ENCODE peak calls at places on chromosomes 12 and 14, in eight cellular contexts. W is stomach, O is A549, N is adrenal gland, S is uterus, V is NB4, I is IMR-90, J is esophagus muscularis mucosa. L is an unnamed sample.

GRCh38 chr12:45762185-45763110 is 32.9 kb downstream of the ARID2 start:
- DNase-seq in W (no peak), O (peak), N (no peak), S (no peak), V (peak), I (peak), J (no peak), L (no peak)

GRCh38 chr12:16347391-16348298 is at the start of gene MGST1:
- DNase-seq in W (peak), O (peak), N (peak), S (peak), V (peak), I (peak), J (no peak), L (peak)

GRCh38 chr14:91318911-91319310 is 74.4 kb upstream of the GPR68 start:
- DNase-seq in W (no peak), O (no peak), N (no peak), S (no peak), V (no peak), I (no peak), J (no peak), L (no peak)

GRCh38 chr12:117189725-117190209 is 503 bp downstream of the FBXO21 start:
- DNase-seq in W (peak), O (peak), N (peak), S (peak), V (peak), I (peak), J (no peak), L (no peak)

GRCh38 chr14:63504628-63505027 is 38.5 kb downstream of the PPP2R5E start:
- DNase-seq in W (no peak), O (peak), N (no peak), S (no peak), V (no peak), I (peak), J (no peak), L (no peak)

GRCh38 chr12:11555195-11555594 is 94.3 kb upstream of the ETV6 start:
- DNase-seq in W (no peak), O (no peak), N (no peak), S (no peak), V (no peak), I (no peak), J (no peak), L (no peak)

GRCh38 chr12:117527480-117527857 is 166.0 kb upstream of the NOS1 start:
- DNase-seq in W (no peak), O (no peak), N (no peak), S (no peak), V (no peak), I (no peak), J (no peak), L (no peak)

GRCh38 chr12:16325426-16325825 is 22.0 kb upstream of the MGST1 start:
- DNase-seq in W (peak), O (no peak), N (no peak), S (no peak), V (no peak), I (no peak), J (no peak), L (no peak)

GRCh38 chr14:101763941-101764709 is 2.6 kb downstream of the PPP2R5C start:
- DNase-seq in W (no peak), O (no peak), N (no peak), S (no peak), V (no peak), I (no peak), J (peak), L (no peak)

GRCh38 chr12:93275589-93275988 is 102.1 kb upstream of the NUDT4 start:
- DNase-seq in W (no peak), O (no peak), N (no peak), S (no peak), V (no peak), I (no peak), J (no peak), L (no peak)

DNA sequence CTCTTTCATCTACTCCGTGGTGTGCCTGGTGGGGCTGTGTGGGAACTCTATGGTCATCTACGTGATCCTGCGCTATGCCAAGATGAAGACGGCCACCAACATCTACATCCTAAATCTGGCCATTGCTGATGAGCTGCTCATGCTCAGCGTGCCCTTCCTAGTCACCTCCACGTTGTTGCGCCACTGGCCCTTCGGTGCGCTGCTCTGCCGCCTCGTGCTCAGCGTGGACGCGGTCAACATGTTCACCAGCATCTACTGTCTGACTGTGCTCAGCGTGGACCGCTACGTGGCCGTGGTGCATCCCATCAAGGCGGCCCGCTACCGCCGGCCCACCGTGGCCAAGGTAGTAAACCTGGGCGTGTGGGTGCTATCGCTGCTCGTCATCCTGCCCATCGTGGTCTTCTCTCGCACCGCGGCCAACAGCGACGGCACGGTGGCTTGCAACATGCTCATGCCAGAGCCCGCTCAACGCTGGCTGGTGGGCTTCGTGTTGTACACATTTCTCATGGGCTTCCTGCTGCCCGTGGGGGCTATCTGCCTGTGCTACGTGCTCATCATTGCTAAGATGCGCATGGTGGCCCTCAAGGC is 2.0 kb downstream of the SSTR1 start:
- DNase-seq in W (peak), O (no peak), N (no peak), S (no peak), V (no peak), I (no peak), J (no peak), L (no peak)
- H3K4me3 ChIP-seq in W (peak), O (no peak), N (no peak), S (peak), V (no peak), I (peak), J (peak), L (no peak)

DNA sequence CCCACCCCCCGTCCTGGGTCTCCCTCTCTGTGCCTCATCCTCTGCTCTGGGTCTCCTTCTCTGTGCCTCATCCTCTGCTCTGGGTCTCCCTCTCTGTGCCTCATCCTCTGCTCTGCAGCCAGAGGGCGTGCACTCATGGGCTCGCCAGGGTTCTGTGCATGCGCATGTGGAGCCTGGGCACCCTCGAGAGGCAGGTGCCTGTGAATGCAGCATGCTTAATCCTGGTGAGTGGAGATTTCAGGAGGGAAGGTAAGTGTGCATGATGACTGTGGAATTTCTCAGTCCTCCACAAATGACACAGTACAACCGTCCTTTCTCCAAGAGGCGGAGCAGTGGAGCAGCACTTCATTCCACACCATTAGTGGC is 65.2 kb downstream of the EP400 start:
- DNase-seq in W (no peak), O (no peak), N (no peak), S (no peak), V (no peak), I (no peak), J (no peak), L (no peak)
- TF ChIP-seq CTCF in W (no peak), O (no peak), N (no peak), S (no peak), V (no peak), I (no peak), J (no peak), L (no peak)

GRCh38 chr14:69779088-69779487 is 12.1 kb downstream of the SRSF5 start:
- DNase-seq in W (no peak), O (no peak), N (peak), S (no peak), V (no peak), I (no peak), J (no peak), L (no peak)
- TF ChIP-seq POLR2A in W (no peak), O (no peak), N (no peak), S (no peak), V (no peak), I (no peak), J (no peak), L (no peak)

GRCh38 chr12:79885956-79886490 is 48.9 kb downstream of the PPP1R12A start:
- DNase-seq in W (no peak), O (no peak), N (no peak), S (no peak), V (no peak), I (no peak), J (no peak), L (no peak)

GRCh38 chr12:79887912-79888311 is 47.0 kb downstream of the PPP1R12A start:
- DNase-seq in W (no peak), O (no peak), N (no peak), S (no peak), V (no peak), I (no peak), J (no peak), L (no peak)

GRCh38 chr12:79883216-79883615 is 51.7 kb downstream of the PPP1R12A start:
- DNase-seq in W (no peak), O (no peak), N (no peak), S (no peak), V (no peak), I (peak), J (no peak), L (no peak)

GRCh38 chr12:79884401-79885006 is 50.4 kb downstream of the PPP1R12A start:
- DNase-seq in W (no peak), O (no peak), N (no peak), S (no peak), V (no peak), I (no peak), J (no peak), L (no peak)

DNA sequence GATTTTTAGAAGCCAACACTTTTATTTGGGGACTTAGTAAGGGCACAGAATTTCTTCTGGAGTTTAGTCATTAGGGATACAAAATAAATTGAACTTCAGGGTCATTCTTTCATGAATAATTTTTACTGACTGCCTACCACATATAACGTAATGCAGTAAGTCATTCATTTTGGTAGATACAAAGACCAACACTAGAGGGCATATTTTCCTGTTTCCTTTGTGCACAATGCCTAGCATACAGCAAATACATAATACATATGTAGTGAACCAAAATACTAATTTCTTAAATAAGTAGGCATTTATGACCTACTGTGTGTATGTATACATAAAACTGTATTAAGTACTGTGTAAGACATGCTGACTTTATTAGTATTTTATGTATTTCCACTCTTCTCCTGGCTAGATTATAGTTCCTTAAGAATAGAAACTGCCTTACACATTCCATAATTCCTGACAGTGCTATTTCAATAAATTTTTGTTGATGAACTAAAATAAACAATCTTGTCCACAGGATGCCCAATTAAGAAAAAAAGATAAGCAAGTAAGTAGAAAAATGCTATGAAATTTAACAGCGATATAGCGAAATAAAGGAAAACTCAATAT is 47.9 kb downstream of the PPP1R12A start:
- DNase-seq in W (no peak), O (no peak), N (no peak), S (no peak), V (peak), I (peak), J (no peak), L (no peak)
- H3K4me3 ChIP-seq in W (no peak), O (no peak), N (no peak), S (no peak), V (no peak), I (no peak), J (no peak), L (no peak)

GRCh38 chr12:104378427-104378826 is 74.9 kb downstream of the EID3 start:
- DNase-seq in W (no peak), O (no peak), N (no peak), S (no peak), V (no peak), I (no peak), J (no peak), L (no peak)
- TF ChIP-seq CTCF in W (no peak), O (no peak), N (no peak), S (no peak), V (no peak), I (no peak), J (no peak), L (no peak)

GRCh38 chr12:10097521-10097920 is 1.3 kb downstream of the CLEC1A start:
- DNase-seq in W (no peak), O (no peak), N (no peak), S (no peak), V (no peak), I (no peak), J (no peak), L (no peak)

GRCh38 chr12:10095971-10096370 is 2.8 kb downstream of the CLEC1A start:
- DNase-seq in W (no peak), O (no peak), N (no peak), S (no peak), V (no peak), I (no peak), J (no peak), L (no peak)

GRCh38 chr12:10101042-10101579 is 2.3 kb upstream of the CLEC1A start:
- DNase-seq in W (no peak), O (no peak), N (peak), S (no peak), V (no peak), I (peak), J (no peak), L (no peak)

GRCh38 chr12:10101648-10102220 is 2.9 kb upstream of the CLEC1A start:
- DNase-seq in W (no peak), O (no peak), N (no peak), S (no peak), V (no peak), I (no peak), J (no peak), L (no peak)

DNA sequence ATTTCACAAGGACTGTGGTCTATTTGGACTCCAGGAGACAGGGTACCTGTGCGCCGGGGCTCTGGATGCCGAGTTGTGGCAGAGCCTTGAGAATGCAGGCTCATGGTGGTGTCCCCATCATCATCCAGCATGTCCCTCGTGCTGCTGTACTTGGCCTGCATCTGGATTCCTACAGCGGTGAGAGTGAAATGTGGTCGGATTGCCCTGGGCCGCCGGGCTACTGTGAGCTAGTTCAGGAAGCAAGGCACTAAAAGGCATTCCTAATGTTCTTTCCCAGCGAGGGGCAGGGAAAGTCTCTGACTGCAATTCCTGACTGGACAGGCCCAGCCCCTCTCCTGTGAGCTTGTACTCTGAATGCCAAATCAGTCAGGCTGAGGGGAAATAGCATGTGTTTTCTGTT is at the start of gene CLEC1A:
- DNase-seq in W (no peak), O (no peak), N (peak), S (peak), V (no peak), I (no peak), J (no peak), L (no peak)
- TF ChIP-seq POLR2A in W (no peak), O (no peak), N (peak), S (peak), V (no peak), I (no peak), J (peak), L (no peak)

GRCh38 chr12:63900922-63901793 is 56.7 kb downstream of the SRGAP1 start:
- DNase-seq in W (no peak), O (peak), N (no peak), S (no peak), V (no peak), I (no peak), J (no peak), L (no peak)

GRCh38 chr12:63895841-63896240 is 51.3 kb downstream of the SRGAP1 start:
- DNase-seq in W (no peak), O (no peak), N (no peak), S (no peak), V (no peak), I (no peak), J (no peak), L (no peak)

GRCh38 chr12:63899396-63899795 is 54.9 kb downstream of the SRGAP1 start:
- DNase-seq in W (no peak), O (no peak), N (no peak), S (no peak), V (no peak), I (no peak), J (no peak), L (no peak)

GRCh38 chr12:63898764-63899337 is 54.4 kb downstream of the SRGAP1 start:
- DNase-seq in W (no peak), O (no peak), N (no peak), S (no peak), V (no peak), I (no peak), J (no peak), L (no peak)

GRCh38 chr12:63897931-63898330 is 53.4 kb downstream of the SRGAP1 start:
- DNase-seq in W (no peak), O (no peak), N (peak), S (no peak), V (peak), I (no peak), J (no peak), L (no peak)
- H3K4me3 ChIP-seq in W (no peak), O (no peak), N (no peak), S (no peak), V (no peak), I (no peak), J (no peak), L (no peak)

GRCh38 chr14:34873591-34874385 is 1.4 kb downstream of the BAZ1A start:
- DNase-seq in W (peak), O (peak), N (peak), S (peak), V (peak), I (no peak), J (peak), L (peak)

GRCh38 chr14:34874386-34875030 is 652 bp downstream of the BAZ1A start:
- DNase-seq in W (peak), O (peak), N (peak), S (peak), V (peak), I (peak), J (no peak), L (peak)

GRCh38 chr14:34872822-34873590 is 2.2 kb downstream of the BAZ1A start:
- DNase-seq in W (no peak), O (peak), N (no peak), S (no peak), V (no peak), I (peak), J (no peak), L (no peak)

GRCh38 chr14:34875031-34875922 is at the start of gene BAZ1A:
- DNase-seq in W (peak), O (peak), N (peak), S (peak), V (peak), I (peak), J (peak), L (peak)
- TF ChIP-seq CTCF in W (no peak), O (no peak), N (no peak), S (no peak), V (no peak), I (peak), J (no peak), L (no peak)

DNA sequence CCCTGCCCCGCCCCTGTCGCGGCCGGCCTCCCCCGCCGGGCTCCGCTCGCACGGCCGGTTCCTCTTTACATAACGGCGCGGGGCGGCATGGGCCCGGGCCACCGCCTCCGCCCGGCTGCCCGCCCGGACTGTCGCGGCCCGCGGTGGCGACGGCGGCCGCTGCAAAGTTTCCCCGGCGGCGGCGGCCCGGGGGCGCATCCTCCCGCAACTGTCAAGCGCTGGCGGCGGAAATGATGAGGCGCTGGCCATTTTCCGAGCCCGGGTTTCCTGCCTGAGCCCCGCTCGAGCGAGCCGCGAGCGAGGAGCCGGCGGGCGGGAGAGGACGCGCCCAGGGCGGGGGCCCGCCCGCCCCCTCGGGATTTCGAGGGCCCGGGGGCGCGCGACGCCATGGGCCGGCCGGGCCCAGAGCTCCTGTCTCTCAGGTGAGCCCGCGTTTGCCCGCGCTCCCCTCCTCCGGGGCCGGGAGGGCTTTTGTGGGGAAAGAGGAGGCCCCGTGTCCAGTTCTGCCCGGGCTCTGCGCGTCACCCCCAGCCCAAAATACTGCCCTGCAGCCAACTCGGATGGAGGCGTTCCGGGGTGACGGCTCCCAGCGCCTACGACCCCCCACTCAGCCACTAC is at the start of gene SH2B3:
- DNase-seq in W (no peak), O (peak), N (no peak), S (peak), V (no peak), I (peak), J (no peak), L (peak)
- TF ChIP-seq POLR2A in W (no peak), O (no peak), N (peak), S (peak), V (peak), I (peak), J (no peak), L (peak)

DNA sequence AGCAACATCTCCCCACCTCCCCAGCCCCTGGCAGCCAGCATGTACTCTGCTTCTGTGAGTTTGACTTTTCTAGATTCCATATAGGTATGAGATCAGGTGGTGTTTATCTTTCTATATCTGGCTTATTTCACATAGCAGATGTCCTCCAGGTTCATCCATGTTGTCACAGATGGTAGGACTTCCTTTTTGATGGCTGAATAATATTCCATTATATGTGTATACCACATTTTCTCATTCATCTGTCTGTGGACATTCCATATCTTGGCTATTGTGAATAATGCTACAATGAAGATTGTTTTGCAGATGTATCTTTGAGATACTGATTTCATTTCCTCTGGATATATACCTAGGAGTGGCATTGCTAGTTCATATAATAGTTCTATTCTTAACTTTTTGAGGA is 18.4 kb downstream of the ALKBH2 start:
- DNase-seq in W (no peak), O (no peak), N (no peak), S (no peak), V (no peak), I (no peak), J (no peak), L (no peak)
- H3K4me3 ChIP-seq in W (no peak), O (no peak), N (no peak), S (no peak), V (no peak), I (no peak), J (no peak), L (no peak)